ENCODE peak calls at places on chromosomes 11 and 22, in eight cellular contexts. Y is neuronal stem cell, V is sigmoid colon, Z is HFF-Myc, C is aorta, J is Peyer's patch, I is right atrium auricular region, S is cardiac muscle cell. U is an unnamed sample.

GRCh38 chr11:125772834-125773505 is 5.7 kb downstream of the PATE2 start:
- DNase-seq in Y (no peak), V (no peak), C (no peak), I (no peak), S (no peak), Z (no peak), J (no peak), U (peak; percentile 67)

GRCh38 chr11:58316142-58316541 is 42.7 kb downstream of the OR5B17 start:
- DNase-seq in V (no peak), J (no peak), Y (no peak), S (no peak), Z (no peak), C (no peak), I (no peak), U (no peak)

GRCh38 chr22:27084130-27084529 is 426.7 kb downstream of the MIAT start:
- DNase-seq in Z (no peak), S (no peak), I (no peak), V (no peak), Y (no peak), J (no peak), C (no peak), U (no peak)

GRCh38 chr11:16280256-16280682 is 76.1 kb downstream of the SOX6 start:
- DNase-seq in Z (no peak), C (no peak), I (no peak), J (peak; percentile 89), V (peak; percentile 51), Y (no peak), S (no peak), U (no peak)

GRCh38 chr11:57426754-57427691 is at the start of gene SLC43A3:
- DNase-seq in Z (peak; percentile 46), C (peak; percentile 89), I (peak; percentile 91), Y (peak; percentile 17), S (peak; percentile 36), V (peak; percentile 89), J (peak; percentile 65), U (peak; percentile 66)

GRCh38 chr22:30906946-30907345 is 61.6 kb downstream of the MORC2 start:
- DNase-seq in C (no peak), Z (no peak), V (peak; percentile 25), S (no peak), Y (no peak), J (no peak), I (no peak), U (no peak)

GRCh38 chr22:28329582-28330073 is 350.0 kb downstream of the TTC28 start:
- DNase-seq in Y (no peak), V (no peak), J (no peak), Z (no peak), I (no peak), S (no peak), C (no peak), U (peak; percentile 31)

GRCh38 chr11:87141322-87141721 is 103.6 kb downstream of the TMEM135 start:
- DNase-seq in Z (no peak), S (no peak), V (no peak), J (no peak), C (no peak), Y (no peak), I (no peak), U (no peak)

GRCh38 chr22:48827228-48827810 is 1000.4 kb downstream of the BRD1 start:
- DNase-seq in C (no peak), Z (no peak), I (no peak), S (no peak), Y (no peak), J (no peak), V (no peak), U (no peak)

GRCh38 chr11:115780625-115781024 is 276.4 kb upstream of the CADM1 start:
- DNase-seq in S (no peak), I (no peak), V (no peak), J (no peak), Y (no peak), Z (no peak), C (no peak), U (no peak)

GRCh38 chr11:109845437-109845836 is 247.8 kb upstream of the ZC3H12C start:
- DNase-seq in Z (no peak), V (no peak), C (no peak), S (no peak), I (no peak), J (no peak), Y (no peak), U (no peak)

GRCh38 chr11:75568616-75569219 is 6.7 kb downstream of the SERPINH1 start:
- DNase-seq in V (no peak), I (no peak), Y (no peak), C (no peak), S (no peak), J (no peak), Z (no peak), U (no peak)

DNA sequence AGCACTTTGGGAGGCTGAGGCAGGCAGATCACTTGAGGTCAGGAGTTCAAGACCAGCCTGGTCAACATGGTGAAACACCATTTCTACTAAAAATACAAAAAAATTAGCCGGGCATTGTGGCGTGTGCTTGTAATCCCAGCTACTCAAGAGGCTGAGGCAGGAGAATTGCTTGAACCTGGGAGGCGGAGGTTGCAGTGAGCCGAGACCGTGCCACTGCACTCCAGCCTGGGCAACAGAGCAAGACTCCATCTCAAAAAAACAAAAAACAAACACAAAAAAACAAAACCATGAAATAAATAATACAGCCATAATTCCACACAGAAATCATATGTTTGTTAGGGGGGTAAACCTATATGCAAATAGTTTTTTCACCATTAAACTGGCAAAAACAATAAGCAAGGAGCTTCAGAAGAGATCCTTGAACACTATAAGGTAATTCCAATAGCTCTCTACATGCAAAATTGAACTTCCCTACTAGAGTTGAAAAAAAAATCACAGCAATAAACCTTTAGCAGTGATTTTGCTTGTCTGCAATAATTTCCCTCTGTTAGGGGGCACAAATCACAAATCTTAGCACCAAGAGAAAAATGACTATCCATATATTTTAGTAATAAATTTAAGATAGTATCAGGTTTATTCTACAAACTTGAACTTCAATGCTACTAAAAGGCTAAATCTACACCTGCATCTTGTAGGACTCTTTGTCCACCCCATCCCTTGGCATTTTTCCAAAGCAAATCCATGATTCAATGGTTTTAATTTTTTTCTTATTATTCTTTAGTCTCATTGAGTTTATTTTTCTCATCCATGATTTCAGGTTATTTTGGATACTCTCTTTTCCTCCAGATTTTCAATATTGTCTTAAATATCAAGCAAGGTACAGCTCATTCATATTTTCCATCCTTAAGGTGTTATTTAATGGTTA is 3.9 kb downstream of the CSTF3 start:
- DNase-seq in S (no peak), Y (no peak), Z (no peak), J (no peak), V (no peak), I (no peak), C (no peak), U (no peak)
- H3K4me3 ChIP-seq in S (no peak overlapping the region), Y (no peak overlapping the region), Z (peak overlapping the region; percentile 82), J (no peak overlapping the region), V (no peak overlapping the region), I (no peak overlapping the region), C (no peak overlapping the region), U (no peak overlapping the region)

DNA sequence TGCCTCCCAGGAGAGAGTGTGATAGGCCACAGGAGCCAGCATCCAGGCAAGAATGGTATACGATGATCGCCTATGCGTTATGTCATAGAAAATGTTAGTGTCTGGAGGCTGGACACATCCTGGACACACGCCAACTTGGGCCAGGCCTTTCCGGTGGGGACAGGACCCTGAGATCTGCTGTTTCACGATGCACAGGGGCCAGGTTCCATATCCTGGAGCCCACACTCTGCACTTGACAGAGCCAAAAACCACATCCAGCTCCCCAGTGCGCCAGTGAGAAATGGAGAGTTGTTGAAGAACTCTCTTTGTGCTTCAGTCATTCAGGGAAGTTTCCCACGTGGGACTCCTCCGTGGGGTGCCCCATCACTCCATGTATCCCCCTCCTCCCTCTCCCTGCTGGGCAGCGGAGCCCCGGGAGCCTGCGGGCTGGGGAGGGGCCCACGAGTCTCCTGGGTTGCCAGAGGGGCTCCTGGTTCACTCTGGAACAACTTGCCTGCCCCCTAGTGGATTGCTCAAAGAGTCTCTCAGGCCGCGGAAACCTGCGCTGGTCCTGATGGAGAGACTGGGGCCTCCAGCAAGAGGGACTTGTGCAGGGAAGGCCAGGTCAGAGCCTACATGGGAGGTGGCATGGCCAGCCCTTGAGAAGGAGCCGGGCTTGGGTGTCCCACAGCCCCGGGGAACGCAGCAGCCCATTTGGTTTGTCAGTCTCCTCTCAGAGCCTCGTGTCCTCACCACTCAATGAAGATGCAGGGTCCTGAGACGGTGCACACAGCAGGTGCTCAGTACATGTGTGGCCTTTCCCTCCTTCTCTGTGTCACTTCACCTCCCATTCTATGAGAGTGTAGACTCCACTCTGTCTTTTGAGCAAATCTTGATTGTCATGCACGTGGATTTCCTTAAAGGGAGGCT is 10.2 kb upstream of the LRRC32 start:
- DNase-seq in S (peak; percentile 90), Z (no peak), C (peak; percentile 79), I (peak; percentile 76), V (peak; percentile 86), Y (peak; percentile 76), J (peak; percentile 73), U (no peak)
- H3K4me3 ChIP-seq in S (no peak overlapping the region), Z (no peak overlapping the region), C (no peak overlapping the region), I (no peak overlapping the region), V (no peak overlapping the region), Y (no peak overlapping the region), J (no peak overlapping the region), U (no peak overlapping the region)

DNA sequence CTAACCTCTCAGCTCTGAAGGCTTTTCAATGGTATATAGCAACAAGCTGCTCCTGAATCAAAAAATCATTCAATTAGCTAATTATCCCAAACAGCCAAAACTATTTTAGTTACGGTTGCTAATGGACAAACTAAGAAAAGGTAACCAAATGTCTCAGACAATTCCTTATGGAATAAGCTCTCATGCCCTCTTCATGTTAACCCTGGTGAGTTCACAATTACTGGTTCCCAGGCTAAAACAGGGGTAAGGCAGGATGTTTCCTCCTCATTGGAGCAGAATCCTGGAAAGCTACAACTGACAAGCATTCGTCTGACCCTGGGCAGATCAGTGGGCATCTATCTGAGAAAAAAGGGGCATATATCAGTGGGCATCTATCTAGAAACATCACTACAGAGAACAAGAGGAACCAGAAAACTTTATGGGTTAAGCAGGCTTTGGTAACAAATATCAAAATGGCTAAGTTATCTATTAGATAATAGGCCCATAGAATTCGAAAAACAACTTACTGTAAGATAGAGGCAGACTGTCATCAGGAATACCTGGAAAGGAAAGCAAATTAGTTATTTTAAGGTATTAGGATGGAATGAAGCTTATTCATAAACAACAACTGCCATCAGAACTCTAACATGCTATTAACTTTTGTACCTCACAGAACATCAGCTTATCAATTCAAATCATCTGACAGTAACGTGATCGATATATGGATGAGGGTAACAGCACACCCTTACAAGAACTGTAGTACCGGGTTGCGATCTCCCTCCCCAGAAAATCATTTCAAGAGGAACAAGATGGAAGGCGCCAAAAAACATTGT is 14.8 kb upstream of the WDR74 start:
- DNase-seq in Y (no peak), C (no peak), V (no peak), J (no peak), Z (no peak), S (no peak), I (no peak), U (no peak)
- H3K4me3 ChIP-seq in Y (peak overlapping the region; percentile 96), C (peak overlapping the region; percentile 66), V (peak overlapping the region; percentile 77), J (peak overlapping the region; percentile 51), Z (peak overlapping the region; percentile 98), S (peak overlapping the region; percentile 76), I (peak overlapping the region; percentile 51), U (peak overlapping the region; percentile 92)

DNA sequence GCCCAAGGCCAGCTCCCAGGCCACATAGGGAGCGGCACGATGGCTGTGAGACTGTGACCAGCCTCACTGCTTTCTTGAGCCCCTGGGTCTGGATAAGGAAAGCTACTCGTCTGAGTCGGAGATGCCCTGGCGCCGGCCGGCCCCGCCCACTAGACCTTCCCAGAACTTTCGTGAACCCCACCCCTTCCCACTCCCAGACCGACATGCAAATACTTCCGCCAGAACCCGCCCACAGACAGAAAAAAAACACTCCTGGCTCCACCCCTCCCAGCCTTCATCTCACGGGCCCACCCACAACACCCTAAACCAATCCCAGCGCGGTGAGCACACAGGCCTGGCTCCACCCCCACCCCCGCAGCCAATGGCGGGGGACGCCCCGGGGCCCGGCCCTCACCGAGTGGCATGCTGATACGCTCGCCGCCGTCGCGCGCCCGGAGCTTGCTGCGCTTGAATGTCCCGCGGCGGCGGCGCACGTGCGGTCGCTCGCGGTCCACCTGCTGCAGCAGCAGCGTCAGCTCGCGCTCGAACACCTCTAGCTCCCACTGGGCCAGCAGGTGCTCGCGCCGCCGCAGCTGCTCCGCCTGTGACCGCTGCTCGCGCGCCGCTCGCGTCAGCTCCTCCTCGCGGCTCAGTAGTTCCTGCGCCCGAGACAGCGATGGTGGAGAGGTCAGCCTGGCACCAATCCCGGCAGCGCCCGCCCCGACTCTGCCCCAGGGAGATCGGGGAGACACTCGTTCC is 7.0 kb downstream of the MAP3K11 start:
- DNase-seq in C (peak; percentile 93), S (peak; percentile 99), Z (peak; percentile 88), Y (peak; percentile 97), I (peak; percentile 99), V (peak; percentile 99), J (peak; percentile 89), U (peak; percentile 59)
- H3K4me3 ChIP-seq in C (no peak overlapping the region), S (peak overlapping the region; percentile 8), Z (peak overlapping the region; percentile 35), Y (peak overlapping the region; percentile 72), I (peak overlapping the region; percentile 7), V (peak overlapping the region; percentile 36), J (no peak overlapping the region), U (peak overlapping the region; percentile 40)